ENCODE peak calls at places on chromosomes 11 and 22, in four cellular contexts. G is cardiac fibroblast, C is GM04503, K is endodermal cell. O is an unnamed sample.

GRCh38 chr11:13117344-13117743 is 108.2 kb downstream of the RASSF10 start:
- DNase-seq in G (no peak), C (no peak), K (no peak), O (no peak)

GRCh38 chr11:46250071-46251052 is 27.1 kb upstream of the CREB3L1 start:
- DNase-seq in G (peak; percentile 43), C (no peak), K (no peak), O (no peak)

GRCh38 chr11:102225689-102226562 is 91.4 kb upstream of the BIRC3 start:
- DNase-seq in G (peak; percentile 96), C (peak; percentile 86), K (no peak), O (no peak)

GRCh38 chr11:61011239-61011870 is 39.9 kb downstream of the CD6 start:
- DNase-seq in G (no peak), C (no peak), K (no peak), O (no peak)

GRCh38 chr11:2310786-2311455 is 9.1 kb downstream of the TSPAN32 start:
- DNase-seq in G (no peak), C (no peak), K (no peak), O (no peak)

GRCh38 chr22:31540966-31541365 is 44.6 kb downstream of the SFI1 start:
- DNase-seq in G (no peak), C (no peak), K (no peak), O (no peak)

GRCh38 chr11:13834463-13834862 is 128.1 kb upstream of the SPON1 start:
- DNase-seq in G (no peak), C (no peak), K (peak; percentile 89), O (no peak)

GRCh38 chr11:110891411-110891810 is 179.2 kb upstream of the ARHGAP20 start:
- DNase-seq in G (peak; percentile 78), C (no peak), K (no peak), O (no peak)

GRCh38 chr11:92204731-92205130 is 19.9 kb upstream of the FAT3 start:
- DNase-seq in G (peak; percentile 2), C (no peak), K (no peak), O (no peak)

GRCh38 chr11:9980931-9981330 is 313.1 kb downstream of the SBF2 start:
- DNase-seq in G (no peak), C (no peak), K (no peak), O (no peak)

GRCh38 chr11:59680287-59681154 is 11.7 kb upstream of the PATL1 start:
- DNase-seq in G (peak; percentile 89), C (no peak), K (peak; percentile 93), O (peak; percentile 58)

GRCh38 chr22:22817468-22818201 is 70.0 kb upstream of the IGLL5 start:
- DNase-seq in G (no peak), C (no peak), K (peak; percentile 60), O (no peak)

GRCh38 chr22:30490399-30490798 is 15.1 kb downstream of the SEC14L4 start:
- DNase-seq in G (no peak), C (no peak), K (peak; percentile 55), O (no peak)

GRCh38 chr22:39530692-39531331 is 1.7 kb downstream of the RPS19BP1 start:
- DNase-seq in G (peak; percentile 53), C (no peak), K (peak; percentile 74), O (no peak)

GRCh38 chr11:62546244-62546936 is at the start of gene AHNAK:
- DNase-seq in G (peak; percentile 59), C (no peak), K (peak; percentile 90), O (peak; percentile 93)

GRCh38 chr11:114262681-114263509 is 33.3 kb upstream of the NNMT start:
- DNase-seq in G (peak; percentile 67), C (no peak), K (peak; percentile 71), O (no peak)

GRCh38 chr11:45816614-45817013 is 11.7 kb downstream of the SLC35C1 start:
- DNase-seq in G (no peak), C (no peak), K (peak; percentile 82), O (no peak)

GRCh38 chr11:3853935-3854659 is 1.4 kb upstream of the STIM1 start:
- DNase-seq in G (no peak), C (no peak), K (no peak), O (peak; percentile 84)

GRCh38 chr22:26690654-26691376 is 33.4 kb downstream of the MIAT start:
- DNase-seq in G (no peak), C (no peak), K (no peak), O (no peak)

GRCh38 chr11:45234306-45235006 is 51.7 kb downstream of the SYT13 start:
- DNase-seq in G (no peak), C (no peak), K (no peak), O (no peak)

GRCh38 chr22:31488988-31489617 is 539 bp downstream of the EIF4ENIF1 start:
- DNase-seq in G (peak; percentile 31), C (no peak), K (peak; percentile 77), O (peak; percentile 58)

GRCh38 chr11:45856044-45856468 is 8.8 kb downstream of the CRY2 start:
- DNase-seq in G (no peak), C (peak; percentile 81), K (no peak), O (no peak)

GRCh38 chr11:94730153-94730552 is 38.0 kb upstream of the AMOTL1 start:
- DNase-seq in G (no peak), C (no peak), K (no peak), O (no peak)

GRCh38 chr22:37258810-37259472 is 14.9 kb upstream of the RAC2 start:
- DNase-seq in G (no peak), C (no peak), K (peak; percentile 62), O (no peak)

GRCh38 chr11:11742486-11742885 is 99.3 kb upstream of the USP47 start:
- DNase-seq in G (no peak), C (no peak), K (no peak), O (no peak)

GRCh38 chr11:70861534-70861933 is 390.8 kb downstream of the SHANK2 start:
- DNase-seq in G (no peak), C (no peak), K (no peak), O (no peak)

GRCh38 chr11:68314886-68315580 is 2.6 kb downstream of the LRP5 start:
- DNase-seq in G (peak; percentile 55), C (peak; percentile 22), K (no peak), O (peak; percentile 85)

GRCh38 chr11:13959001-13959400 is 3.5 kb upstream of the SPON1 start:
- DNase-seq in G (no peak), C (no peak), K (no peak), O (no peak)

GRCh38 chr11:121780971-121781370 is 328.2 kb upstream of the SORL1-AS1 start:
- DNase-seq in G (no peak), C (no peak), K (no peak), O (no peak)

GRCh38 chr22:40533712-40534378 is 102.7 kb downstream of the MRTFA start:
- DNase-seq in G (peak; percentile 81), C (no peak), K (no peak), O (peak; percentile 63)

GRCh38 chr11:95498731-95499396 is 267.9 kb upstream of the SESN3 start:
- DNase-seq in G (no peak), C (no peak), K (peak; percentile 95), O (no peak)

GRCh38 chr22:47129902-47130301 is 367.5 kb downstream of the TBC1D22A start:
- DNase-seq in G (no peak), C (no peak), K (no peak), O (peak; percentile 92)

GRCh38 chr11:64291746-64292457 is 800 bp downstream of the KCNK4 start:
- DNase-seq in G (no peak), C (no peak), K (no peak), O (no peak)